ENCODE peak calls at places on chromosomes 6 and 20, in seven cellular contexts. J is HuH-7.5; A is ureter; Z is stimulated activated effector memory CD8-positive, alpha-beta T cell treated with anti-CD3 and anti-CD28 coated beads, Interleukin-12 subunit alpha, Interleukin-12 subunit beta, amount 100 ng/mL, for 72 hours; U is endothelial cell of umbilical vein; Y is trophoblast cell; I is GM13976. G is an unnamed sample.

GRCh38 chr6:33905081-33905609 is 101.3 kb upstream of the MLN start:
- DNase-seq in J (no peak), A (no peak), Z (peak; percentile 70), U (no peak), Y (no peak), I (no peak), G (no peak)

GRCh38 chr6:168648240-168648639 is 207.3 kb downstream of the SMOC2 start:
- DNase-seq in J (no peak), A (peak; percentile 52), Z (no peak), U (no peak), Y (peak; percentile 22), I (no peak), G (no peak)

GRCh38 chr6:1923454-1923853 is 313.7 kb downstream of the FOXC1 start:
- DNase-seq in J (no peak), A (no peak), Z (no peak), U (no peak), Y (no peak), I (no peak), G (no peak)

GRCh38 chr6:134925800-134926199 is 24.1 kb downstream of the ALDH8A1 start:
- DNase-seq in J (no peak), A (no peak), Z (no peak), U (peak; percentile 81), Y (peak; percentile 92), I (no peak), G (no peak)

GRCh38 chr20:35575958-35576357 is 34.1 kb downstream of the ERGIC3 start:
- DNase-seq in J (no peak), A (peak; percentile 91), Z (no peak), U (no peak), Y (no peak), I (no peak), G (no peak)

GRCh38 chr20:21266191-21266536 is 37.0 kb upstream of the XRN2 start:
- DNase-seq in J (no peak), A (no peak), Z (no peak), U (no peak), Y (no peak), I (no peak), G (no peak)

GRCh38 chr20:53981130-53981529 is 89.3 kb downstream of the BCAS1 start:
- DNase-seq in J (no peak), A (no peak), Z (no peak), U (no peak), Y (no peak), I (no peak), G (no peak)

GRCh38 chr6:106488494-106489369 is 128.2 kb downstream of the CRYBG1 start:
- DNase-seq in J (no peak), A (no peak), Z (no peak), U (no peak), Y (no peak), I (no peak), G (no peak)

GRCh38 chr20:58160451-58161051 is 67.9 kb downstream of the ANKRD60 start:
- DNase-seq in J (no peak), A (no peak), Z (no peak), U (no peak), Y (no peak), I (no peak), G (no peak)

GRCh38 chr20:37295001-37295400 is 5.5 kb downstream of the MANBAL start:
- DNase-seq in J (no peak), A (no peak), Z (no peak), U (peak; percentile 74), Y (peak; percentile 86), I (no peak), G (no peak)

GRCh38 chr6:81834141-81834621 is 81.7 kb upstream of the TENT5A start:
- DNase-seq in J (no peak), A (no peak), Z (no peak), U (no peak), Y (peak; percentile 71), I (no peak), G (no peak)

GRCh38 chr20:29878281-29878741 is 1379.2 kb upstream of the DEFB115 start:
- DNase-seq in J (peak; percentile 94), A (no peak), Z (peak; percentile 53), U (no peak), Y (peak; percentile 35), I (peak; percentile 38), G (peak; percentile 17)

GRCh38 chr6:144559865-144560603 is 274.9 kb downstream of the UTRN start:
- DNase-seq in J (peak; percentile 4), A (no peak), Z (no peak), U (peak; percentile 65), Y (peak; percentile 83), I (no peak), G (no peak)

GRCh38 chr20:2705931-2706645 is 13.5 kb downstream of the EBF4 start:
- DNase-seq in J (no peak), A (peak; percentile 29), Z (peak; percentile 46), U (no peak), Y (no peak), I (no peak), G (no peak)

GRCh38 chr6:2797564-2798014 is 32.4 kb downstream of the WRNIP1 start:
- DNase-seq in J (no peak), A (no peak), Z (no peak), U (no peak), Y (no peak), I (no peak), G (no peak)

GRCh38 chr6:169247991-169248390 is 5.7 kb downstream of the THBS2 start:
- DNase-seq in J (no peak), A (no peak), Z (no peak), U (no peak), Y (no peak), I (no peak), G (no peak)

GRCh38 chr6:25402125-25402524 is 123.0 kb downstream of the CARMIL1 start:
- DNase-seq in J (no peak), A (no peak), Z (no peak), U (no peak), Y (no peak), I (no peak), G (no peak)

GRCh38 chr20:40797425-40797824 is 108.4 kb upstream of the MAFB start:
- DNase-seq in J (no peak), A (no peak), Z (no peak), U (no peak), Y (no peak), I (no peak), G (no peak)

GRCh38 chr6:72238900-72239299 is 352.6 kb downstream of the RIMS1 start:
- DNase-seq in J (no peak), A (no peak), Z (no peak), U (no peak), Y (no peak), I (no peak), G (no peak)

G was measured in GM10248.